ENCODE peak calls at places on chromosomes 1 and 21, in eight cellular contexts. One of them, this sample, is unnamed.

GRCh38 chr1:1928231-1929101 is 9.4 kb upstream of the TMEM52 start:
- DNase-seq in endothelial cell: no peak
- DNase-seq in AG08396: no peak
- DNase-seq in brain microvascular endothelial cell: no peak
- DNase-seq in GM12891: no peak
- DNase-seq in mammary epithelial cell: no peak
- DNase-seq in T-helper 2 cell: no peak
- DNase-seq in NCI-H774: no peak
- DNase-seq in this sample: no peak

GRCh38 chr1:1406101-1406820 is 832 bp downstream of the MRPL20 start:
- DNase-seq in endothelial cell: no peak
- DNase-seq in AG08396: no peak
- DNase-seq in brain microvascular endothelial cell: no peak
- DNase-seq in GM12891: no peak
- DNase-seq in mammary epithelial cell: no peak
- DNase-seq in T-helper 2 cell: no peak
- DNase-seq in NCI-H774: no peak
- DNase-seq in this sample: no peak

GRCh38 chr1:205350626-205351235 is 6.0 kb downstream of the KLHDC8A start:
- DNase-seq in endothelial cell: no peak
- DNase-seq in AG08396: no peak
- DNase-seq in brain microvascular endothelial cell: no peak
- DNase-seq in GM12891: no peak
- DNase-seq in mammary epithelial cell: peak; percentile 48
- DNase-seq in T-helper 2 cell: no peak
- DNase-seq in NCI-H774: no peak
- DNase-seq in this sample: no peak

GRCh38 chr21:31476551-31477120 is 132.6 kb upstream of the TIAM1 start:
- DNase-seq in endothelial cell: no peak
- DNase-seq in AG08396: no peak
- DNase-seq in brain microvascular endothelial cell: no peak
- DNase-seq in GM12891: no peak
- DNase-seq in mammary epithelial cell: no peak
- DNase-seq in T-helper 2 cell: no peak
- DNase-seq in NCI-H774: no peak
- DNase-seq in this sample: peak; percentile 20

GRCh38 chr21:14284439-14284838 is 68.5 kb downstream of the RBM11 start:
- DNase-seq in endothelial cell: no peak
- DNase-seq in AG08396: no peak
- DNase-seq in brain microvascular endothelial cell: no peak
- DNase-seq in GM12891: no peak
- DNase-seq in mammary epithelial cell: no peak
- DNase-seq in T-helper 2 cell: no peak
- DNase-seq in NCI-H774: no peak
- DNase-seq in this sample: no peak

GRCh38 chr1:78843111-78843908 is 163.2 kb downstream of the ADGRL4 start:
- DNase-seq in endothelial cell: no peak
- DNase-seq in AG08396: no peak
- DNase-seq in brain microvascular endothelial cell: peak; percentile 44
- DNase-seq in GM12891: no peak
- DNase-seq in mammary epithelial cell: no peak
- DNase-seq in T-helper 2 cell: no peak
- DNase-seq in NCI-H774: no peak
- DNase-seq in this sample: no peak

GRCh38 chr1:194069168-194069830 is 882.9 kb upstream of the B3GALT2 start:
- DNase-seq in endothelial cell: no peak
- DNase-seq in AG08396: no peak
- DNase-seq in brain microvascular endothelial cell: no peak
- DNase-seq in GM12891: no peak
- DNase-seq in mammary epithelial cell: peak; percentile 0
- DNase-seq in T-helper 2 cell: no peak
- DNase-seq in NCI-H774: no peak
- DNase-seq in this sample: no peak

GRCh38 chr1:159919236-159919865 is 6.0 kb downstream of the TAGLN2 start:
- DNase-seq in endothelial cell: no peak
- DNase-seq in AG08396: no peak
- DNase-seq in brain microvascular endothelial cell: no peak
- DNase-seq in GM12891: no peak
- DNase-seq in mammary epithelial cell: no peak
- DNase-seq in T-helper 2 cell: no peak
- DNase-seq in NCI-H774: no peak
- DNase-seq in this sample: no peak

GRCh38 chr1:204647114-204647804 is 38.3 kb downstream of the LRRN2 start:
- DNase-seq in endothelial cell: peak; percentile 66
- DNase-seq in AG08396: peak; percentile 83
- DNase-seq in brain microvascular endothelial cell: peak; percentile 77
- DNase-seq in GM12891: peak; percentile 55
- DNase-seq in mammary epithelial cell: peak; percentile 66
- DNase-seq in T-helper 2 cell: no peak
- DNase-seq in NCI-H774: peak; percentile 22
- DNase-seq in this sample: no peak

GRCh38 chr21:21612446-21612845 is 614.2 kb downstream of the NCAM2 start:
- DNase-seq in endothelial cell: no peak
- DNase-seq in AG08396: peak; percentile 2
- DNase-seq in brain microvascular endothelial cell: peak; percentile 37
- DNase-seq in GM12891: no peak
- DNase-seq in mammary epithelial cell: no peak
- DNase-seq in T-helper 2 cell: no peak
- DNase-seq in NCI-H774: no peak
- DNase-seq in this sample: no peak

GRCh38 chr1:36849956-36850355 is 184.4 kb downstream of the GRIK3 start:
- DNase-seq in endothelial cell: no peak
- DNase-seq in AG08396: no peak
- DNase-seq in brain microvascular endothelial cell: no peak
- DNase-seq in GM12891: no peak
- DNase-seq in mammary epithelial cell: no peak
- DNase-seq in T-helper 2 cell: no peak
- DNase-seq in NCI-H774: no peak
- DNase-seq in this sample: peak; percentile 69

GRCh38 chr1:226034482-226034881 is 28.0 kb upstream of the H3-3A start:
- DNase-seq in endothelial cell: no peak
- DNase-seq in AG08396: peak; percentile 86
- DNase-seq in brain microvascular endothelial cell: peak; percentile 89
- DNase-seq in GM12891: no peak
- DNase-seq in mammary epithelial cell: peak; percentile 74
- DNase-seq in T-helper 2 cell: no peak
- DNase-seq in NCI-H774: no peak
- DNase-seq in this sample: peak; percentile 91

GRCh38 chr21:45513003-45513706 is 29.1 kb downstream of the SLC19A1 start:
- DNase-seq in endothelial cell: no peak
- DNase-seq in AG08396: no peak
- DNase-seq in brain microvascular endothelial cell: no peak
- DNase-seq in GM12891: no peak
- DNase-seq in mammary epithelial cell: no peak
- DNase-seq in T-helper 2 cell: no peak
- DNase-seq in NCI-H774: no peak
- DNase-seq in this sample: peak; percentile 13

GRCh38 chr1:201119206-201119814 is 7.1 kb upstream of the CACNA1S start:
- DNase-seq in endothelial cell: peak; percentile 73
- DNase-seq in AG08396: peak; percentile 63
- DNase-seq in brain microvascular endothelial cell: peak; percentile 47
- DNase-seq in GM12891: peak; percentile 63
- DNase-seq in mammary epithelial cell: no peak
- DNase-seq in T-helper 2 cell: peak; percentile 12
- DNase-seq in NCI-H774: no peak
- DNase-seq in this sample: peak; percentile 94

GRCh38 chr1:240511789-240512188 is 100.2 kb downstream of the GREM2 start:
- DNase-seq in endothelial cell: no peak
- DNase-seq in AG08396: no peak
- DNase-seq in brain microvascular endothelial cell: no peak
- DNase-seq in GM12891: no peak
- DNase-seq in mammary epithelial cell: no peak
- DNase-seq in T-helper 2 cell: no peak
- DNase-seq in NCI-H774: no peak
- DNase-seq in this sample: no peak

GRCh38 chr21:44086636-44087425 is 20.4 kb upstream of the PWP2 start:
- DNase-seq in endothelial cell: no peak
- DNase-seq in AG08396: no peak
- DNase-seq in brain microvascular endothelial cell: no peak
- DNase-seq in GM12891: no peak
- DNase-seq in mammary epithelial cell: no peak
- DNase-seq in T-helper 2 cell: no peak
- DNase-seq in NCI-H774: no peak
- DNase-seq in this sample: no peak

GRCh38 chr21:45381036-45381787 is 23.8 kb upstream of the COL18A1 start:
- DNase-seq in endothelial cell: no peak
- DNase-seq in AG08396: no peak
- DNase-seq in brain microvascular endothelial cell: no peak
- DNase-seq in GM12891: no peak
- DNase-seq in mammary epithelial cell: no peak
- DNase-seq in T-helper 2 cell: no peak
- DNase-seq in NCI-H774: no peak
- DNase-seq in this sample: no peak

GRCh38 chr1:183881387-183882084 is 76.6 kb downstream of the RGL1 start:
- DNase-seq in endothelial cell: peak; percentile 15
- DNase-seq in AG08396: peak; percentile 66
- DNase-seq in brain microvascular endothelial cell: peak; percentile 78
- DNase-seq in GM12891: no peak
- DNase-seq in mammary epithelial cell: peak; percentile 63
- DNase-seq in T-helper 2 cell: no peak
- DNase-seq in NCI-H774: no peak
- DNase-seq in this sample: peak; percentile 69

GRCh38 chr1:178121883-178122282 is 28.0 kb downstream of the RASAL2 start:
- DNase-seq in endothelial cell: no peak
- DNase-seq in AG08396: no peak
- DNase-seq in brain microvascular endothelial cell: no peak
- DNase-seq in GM12891: no peak
- DNase-seq in mammary epithelial cell: no peak
- DNase-seq in T-helper 2 cell: no peak
- DNase-seq in NCI-H774: no peak
- DNase-seq in this sample: no peak

GRCh38 chr1:235683653-235684052 is 34.1 kb upstream of the GNG4 start:
- DNase-seq in endothelial cell: no peak
- DNase-seq in AG08396: no peak
- DNase-seq in brain microvascular endothelial cell: no peak
- DNase-seq in GM12891: no peak
- DNase-seq in mammary epithelial cell: no peak
- DNase-seq in T-helper 2 cell: no peak
- DNase-seq in NCI-H774: no peak
- DNase-seq in this sample: no peak

GRCh38 chr1:19846338-19846737 is 31.3 kb upstream of the RNF186 start:
- DNase-seq in endothelial cell: no peak
- DNase-seq in AG08396: no peak
- DNase-seq in brain microvascular endothelial cell: no peak
- DNase-seq in GM12891: no peak
- DNase-seq in mammary epithelial cell: no peak
- DNase-seq in T-helper 2 cell: no peak
- DNase-seq in NCI-H774: no peak
- DNase-seq in this sample: no peak

GRCh38 chr1:164515932-164516331 is 43.1 kb upstream of the PBX1 start:
- DNase-seq in endothelial cell: no peak
- DNase-seq in AG08396: no peak
- DNase-seq in brain microvascular endothelial cell: no peak
- DNase-seq in GM12891: no peak
- DNase-seq in mammary epithelial cell: no peak
- DNase-seq in T-helper 2 cell: no peak
- DNase-seq in NCI-H774: no peak
- DNase-seq in this sample: no peak

GRCh38 chr1:6357243-6357929 is 36.2 kb downstream of the ACOT7 start:
- DNase-seq in endothelial cell: no peak
- DNase-seq in AG08396: no peak
- DNase-seq in brain microvascular endothelial cell: no peak
- DNase-seq in GM12891: no peak
- DNase-seq in mammary epithelial cell: no peak
- DNase-seq in T-helper 2 cell: no peak
- DNase-seq in NCI-H774: no peak
- DNase-seq in this sample: no peak

GRCh38 chr1:6496360-6496704 is 4.9 kb upstream of the PLEKHG5 start:
- DNase-seq in endothelial cell: no peak
- DNase-seq in AG08396: no peak
- DNase-seq in brain microvascular endothelial cell: no peak
- DNase-seq in GM12891: no peak
- DNase-seq in mammary epithelial cell: no peak
- DNase-seq in T-helper 2 cell: no peak
- DNase-seq in NCI-H774: no peak
- DNase-seq in this sample: no peak

GRCh38 chr1:83900530-83900929 is 98.4 kb downstream of the TTLL7 start:
- DNase-seq in endothelial cell: no peak
- DNase-seq in AG08396: no peak
- DNase-seq in brain microvascular endothelial cell: peak; percentile 27
- DNase-seq in GM12891: no peak
- DNase-seq in mammary epithelial cell: peak; percentile 78
- DNase-seq in T-helper 2 cell: no peak
- DNase-seq in NCI-H774: no peak
- DNase-seq in this sample: no peak